ENCODE peak calls at places on chromosomes 16 and 17, in six cellular contexts. V is K562, S is A549, Z is endothelial cell of umbilical vein, Y is H1, A is HepG2. F is an unnamed sample.

GRCh38 chr16:53518550-53519416 is 15.8 kb upstream of the AKTIP start:
- DNase-seq in V (peak), A (no peak), Y (no peak), Z (peak), S (no peak), F (no peak)

GRCh38 chr16:84450176-84450865 is 54.1 kb downstream of the MEAK7 start:
- DNase-seq in V (no peak), Y (no peak), S (no peak), Z (no peak), A (no peak), F (no peak)

GRCh38 chr17:40551874-40552768 is 13.2 kb downstream of the CCR7 start:
- DNase-seq in Y (no peak), S (peak), A (peak), Z (no peak), V (no peak), F (peak)

GRCh38 chr16:31253642-31254045 is 6.1 kb upstream of the ITGAM start:
- DNase-seq in Z (no peak), A (peak), V (peak), S (peak), Y (no peak), F (no peak)

GRCh38 chr16:81625544-81626152 is 153.4 kb upstream of the PLCG2 start:
- DNase-seq in S (no peak), V (no peak), A (no peak), Y (no peak), Z (peak), F (no peak)

GRCh38 chr17:81053043-81053970 is 18.4 kb downstream of the BAIAP2 start:
- DNase-seq in Y (no peak), S (no peak), V (no peak), Z (peak), A (no peak), F (no peak)

GRCh38 chr17:6254036-6254435 is 180.9 kb downstream of the AIPL1 start:
- DNase-seq in A (no peak), Z (peak), Y (no peak), S (no peak), V (no peak), F (no peak)

GRCh38 chr17:77049440-77049839 is 91.3 kb upstream of the SEC14L1 start:
- DNase-seq in Z (no peak), V (no peak), A (no peak), S (no peak), Y (no peak), F (no peak)

GRCh38 chr16:11107781-11108465 is 148.1 kb downstream of the SOCS1 start:
- DNase-seq in Z (no peak), A (no peak), S (no peak), V (no peak), Y (no peak), F (no peak)

GRCh38 chr16:70579648-70580630 is 56.3 kb downstream of the SF3B3 start:
- DNase-seq in Y (no peak), Z (no peak), S (no peak), A (no peak), V (peak), F (no peak)

GRCh38 chr16:25481636-25482035 is 210.1 kb upstream of the HS3ST4 start:
- DNase-seq in Z (no peak), S (no peak), Y (peak), A (peak), V (no peak), F (no peak)

GRCh38 chr17:48550313-48551205 is 5.7 kb upstream of the HOXB2 start:
- DNase-seq in Z (no peak), V (no peak), A (no peak), S (no peak), Y (no peak), F (peak)

GRCh38 chr17:82756166-82756565 is 4.3 kb downstream of the TBCD start:
- DNase-seq in Z (no peak), V (no peak), Y (no peak), A (no peak), S (no peak), F (no peak)

GRCh38 chr17:15398291-15398690 is 56.9 kb upstream of the TEKT3 start:
- DNase-seq in S (no peak), V (no peak), A (no peak), Z (peak), Y (no peak), F (no peak)

GRCh38 chr16:7338826-7339225 is 6.2 kb downstream of the RBFOX1 start:
- DNase-seq in V (no peak), A (no peak), Y (no peak), Z (no peak), S (no peak), F (no peak)

GRCh38 chr17:82333279-82334171 is at the start of gene SECTM1:
- DNase-seq in A (no peak), Z (no peak), V (no peak), S (no peak), Y (no peak), F (peak)

GRCh38 chr16:76963614-76964315 is 227.2 kb upstream of the MON1B start:
- DNase-seq in A (no peak), Z (no peak), V (no peak), Y (no peak), S (no peak), F (no peak)

GRCh38 chr16:47311738-47312505 is 148.9 kb downstream of the ITFG1 start:
- DNase-seq in S (no peak), Z (peak), A (no peak), V (no peak), Y (peak), F (peak)

GRCh38 chr16:89729863-89730574 is 8.7 kb downstream of the ZNF276 start:
- DNase-seq in Z (no peak), V (no peak), S (no peak), A (no peak), Y (no peak), F (no peak)

GRCh38 chr16:3027983-3028715 is 4.3 kb downstream of the THOC6 start:
- DNase-seq in Z (peak), Y (peak), S (peak), V (peak), A (peak), F (peak)

GRCh38 chr17:15513058-15513858 is 45.8 kb upstream of the CDRT4 start:
- DNase-seq in Y (no peak), S (no peak), Z (no peak), V (no peak), A (no peak), F (no peak)

GRCh38 chr17:21460358-21460757 is 84.2 kb downstream of the KCNJ12 start:
- DNase-seq in S (no peak), V (no peak), A (no peak), Z (peak), Y (no peak), F (no peak)

GRCh38 chr16:12078405-12079245 is 102.1 kb downstream of the SNX29 start:
- DNase-seq in Y (no peak), Z (no peak), A (no peak), S (no peak), V (no peak), F (no peak)

GRCh38 chr17:21029032-21029431 is 13.8 kb downstream of the USP22 start:
- DNase-seq in Y (no peak), V (no peak), A (no peak), Z (no peak), S (no peak), F (no peak)

GRCh38 chr16:35749253-35750141 is 2290.1 kb downstream of the TP53TG3F start:
- DNase-seq in A (no peak), Z (no peak), S (no peak), Y (no peak), V (no peak), F (no peak)

GRCh38 chr17:35892091-35892637 is 12.0 kb upstream of the CCL5 start:
- DNase-seq in A (no peak), Y (no peak), V (no peak), S (no peak), Z (no peak), F (no peak)

GRCh38 chr16:57279780-57280638 is 4.5 kb downstream of the PLLP start:
- DNase-seq in A (peak), S (no peak), Y (no peak), Z (no peak), V (no peak), F (no peak)

GRCh38 chr17:65698381-65699061 is 137.1 kb upstream of the AXIN2 start:
- DNase-seq in Y (no peak), V (no peak), S (no peak), Z (peak), A (peak), F (no peak)

GRCh38 chr17:39531252-39531651 is 70.0 kb downstream of the CDK12 start:
- DNase-seq in V (no peak), Y (no peak), Z (no peak), A (no peak), S (no peak), F (no peak)

GRCh38 chr17:39527220-39527813 is 66.0 kb downstream of the CDK12 start:
- DNase-seq in A (peak), Y (no peak), V (peak), S (no peak), Z (peak), F (no peak)

GRCh38 chr17:39529455-39529854 is 68.2 kb downstream of the CDK12 start:
- DNase-seq in Y (no peak), A (no peak), V (peak), Z (peak), S (no peak), F (no peak)

GRCh38 chr17:39530513-39530912 is 69.2 kb downstream of the CDK12 start:
- DNase-seq in Y (no peak), A (no peak), S (no peak), Z (no peak), V (no peak), F (no peak)

GRCh38 chr17:39525801-39526506 is 64.7 kb downstream of the CDK12 start:
- DNase-seq in V (no peak), Y (no peak), Z (no peak), A (no peak), S (no peak), F (no peak)
- TF ChIP-seq JUN in V (no peak), Y (no peak), Z (no peak), A (no peak), S (no peak), F (no peak)

GRCh38 chr17:74840989-74841666 is 18.6 kb downstream of the GRIN2C start:
- DNase-seq in A (peak), V (peak), S (no peak), Y (no peak), Z (no peak), F (no peak)

GRCh38 chr17:74840500-74840899 is 19.2 kb downstream of the GRIN2C start:
- DNase-seq in A (no peak), Y (no peak), S (no peak), V (no peak), Z (no peak), F (no peak)

GRCh38 chr17:74843352-74843627 is 16.4 kb downstream of the GRIN2C start:
- DNase-seq in S (no peak), V (no peak), Y (no peak), A (no peak), Z (no peak), F (no peak)

GRCh38 chr17:74842146-74842598 is 17.5 kb downstream of the GRIN2C start:
- DNase-seq in Y (no peak), V (no peak), A (no peak), S (no peak), Z (no peak), F (no peak)

DNA sequence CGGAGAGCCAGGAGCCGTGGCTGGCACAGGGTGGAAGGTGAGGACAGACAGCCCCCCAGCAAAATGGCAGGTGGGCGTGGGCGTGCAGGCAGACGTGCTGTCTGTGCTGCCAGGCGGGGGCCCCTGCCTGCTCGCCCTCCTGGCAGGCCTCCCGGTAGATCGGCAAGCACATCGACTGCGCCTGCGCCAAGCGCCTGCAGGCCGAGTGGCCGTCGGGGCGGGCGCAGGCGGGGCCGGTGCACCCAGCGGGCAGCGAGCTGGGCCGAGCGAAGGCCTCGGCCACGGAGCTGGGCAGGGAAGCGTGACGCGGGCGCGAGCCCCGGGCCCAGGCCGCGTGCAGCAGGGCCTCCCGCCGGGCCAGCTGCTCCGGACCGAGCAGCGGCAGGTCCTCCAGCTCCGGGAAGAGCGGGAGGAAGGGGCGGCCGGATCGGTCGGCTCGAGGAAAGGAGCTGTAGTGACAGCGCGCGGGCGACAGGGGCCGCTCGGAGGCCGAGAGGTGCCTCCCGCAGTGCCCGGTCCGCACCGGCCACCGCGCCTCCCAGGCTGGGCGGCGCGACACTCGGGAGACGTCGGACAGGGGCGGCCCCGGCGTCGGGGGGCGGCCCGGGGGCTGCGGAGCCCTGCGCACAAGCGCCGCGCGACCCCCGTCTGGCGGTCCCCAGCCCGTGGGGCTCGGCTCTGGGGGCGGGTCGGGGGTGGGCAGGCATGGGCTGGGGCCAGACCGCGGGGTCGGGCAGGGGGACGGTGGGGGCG is 16.9 kb downstream of the GRIN2C start:
- DNase-seq in V (peak), A (peak), Z (peak), S (peak), Y (no peak), F (peak)
- TF ChIP-seq JUN in V (no peak), A (no peak), Z (no peak), S (no peak), Y (no peak), F (no peak)

DNA sequence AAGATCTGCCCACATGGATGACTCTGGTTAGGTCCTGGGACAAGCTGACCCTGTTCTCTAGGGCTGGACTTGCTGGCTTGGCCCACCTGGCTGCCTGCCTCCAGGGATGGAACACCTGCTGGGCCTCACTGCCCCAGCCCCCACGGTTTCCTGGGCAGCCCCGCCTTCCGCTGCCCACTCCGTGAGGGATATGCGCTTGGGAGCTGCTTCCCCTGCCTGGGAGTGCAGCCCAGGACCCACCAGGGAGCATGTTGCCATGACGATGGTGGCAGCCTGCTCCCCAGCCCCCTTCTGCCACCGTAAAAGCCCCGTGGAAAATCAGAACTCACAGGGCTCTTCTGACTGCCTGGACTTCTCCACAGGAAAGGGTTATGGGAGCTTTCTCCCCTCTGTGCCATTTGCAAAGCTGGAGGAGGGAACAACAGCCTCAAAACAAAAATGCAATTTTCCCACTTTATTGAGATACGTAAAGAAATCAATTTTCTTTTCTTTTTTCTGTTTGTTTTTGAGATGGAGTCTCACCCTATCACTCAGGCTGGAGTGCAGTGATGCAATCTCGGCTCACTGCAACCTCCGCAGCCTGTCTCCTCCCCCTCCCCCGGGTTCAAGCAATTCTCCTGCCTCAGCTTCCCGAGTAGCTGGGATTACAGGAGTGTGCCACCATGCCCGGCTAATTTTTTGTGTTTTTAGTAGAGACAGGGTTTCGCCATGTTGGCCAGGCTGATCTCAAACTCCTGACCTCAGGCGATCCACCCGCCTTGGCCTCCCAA is 18.0 kb upstream of the GAS7 start:
- DNase-seq in S (no peak), A (no peak), Z (no peak), V (no peak), Y (no peak), F (peak)
- TF ChIP-seq JUN in S (no peak), A (no peak), Z (no peak), V (no peak), Y (no peak), F (no peak)

GRCh38 chr16:13083687-13084086 is 182.3 kb downstream of the SHISA9 start:
- DNase-seq in Y (no peak), V (no peak), A (no peak), Z (no peak), S (no peak), F (no peak)

GRCh38 chr16:13081825-13082224 is 180.4 kb downstream of the SHISA9 start:
- DNase-seq in Z (no peak), S (no peak), A (no peak), V (no peak), Y (no peak), F (no peak)

GRCh38 chr16:13084331-13084730 is 182.9 kb downstream of the SHISA9 start:
- DNase-seq in Y (no peak), A (no peak), Z (no peak), V (no peak), S (no peak), F (no peak)
- TF ChIP-seq JUN in Y (no peak), A (no peak), Z (no peak), V (no peak), S (no peak), F (no peak)